ENCODE peak calls at places on chromosomes 1 and 21, in six cellular contexts. T, K, Q, L, C and W are unnamed samples.

GRCh38 chr1:119298687-119299086 is 69.9 kb upstream of the HAO2 start:
- DNase-seq in T (no peak), K (no peak), Q (no peak), L (no peak), C (no peak), W (no peak)

GRCh38 chr1:173009597-173009996 is 41.1 kb downstream of the TNFSF18 start:
- DNase-seq in T (no peak), K (no peak), Q (no peak), L (no peak), C (no peak), W (no peak)

GRCh38 chr1:184882649-184883303 is 91.5 kb downstream of the NIBAN1 start:
- DNase-seq in T (no peak), K (peak), Q (peak), L (no peak), C (no peak), W (no peak)

GRCh38 chr1:236895665-236896387 is 100.7 kb downstream of the MTR start:
- DNase-seq in T (no peak), K (no peak), Q (no peak), L (no peak), C (no peak), W (no peak)

GRCh38 chr1:207866471-207867135 is 44.3 kb downstream of the CD34 start:
- DNase-seq in T (no peak), K (peak), Q (peak), L (peak), C (peak), W (no peak)

GRCh38 chr1:86906419-86906818 is 7.5 kb downstream of the SELENOF start:
- DNase-seq in T (no peak), K (no peak), Q (no peak), L (no peak), C (no peak), W (no peak)

GRCh38 chr1:70504176-70504820 is 93.2 kb downstream of the CTH start:
- DNase-seq in T (peak), K (no peak), Q (no peak), L (no peak), C (no peak), W (no peak)

GRCh38 chr1:15833069-15833679 is 14.3 kb upstream of the SPEN start:
- DNase-seq in T (no peak), K (no peak), Q (peak), L (peak), C (no peak), W (no peak)

GRCh38 chr21:38897532-38898421 is 92.0 kb downstream of the ETS2 start:
- DNase-seq in T (no peak), K (no peak), Q (no peak), L (no peak), C (no peak), W (no peak)

GRCh38 chr1:119209943-119210342 is 69.5 kb upstream of the WARS2 start:
- DNase-seq in T (no peak), K (no peak), Q (no peak), L (no peak), C (no peak), W (no peak)

GRCh38 chr1:22057861-22058260 is 5.4 kb downstream of the CDC42 start:
- DNase-seq in T (no peak), K (no peak), Q (no peak), L (no peak), C (no peak), W (no peak)

GRCh38 chr1:10538608-10539355 is 64.0 kb downstream of the PEX14 start:
- DNase-seq in T (no peak), K (no peak), Q (no peak), L (no peak), C (no peak), W (no peak)

GRCh38 chr1:243393093-243393492 is 137.3 kb downstream of the SDCCAG8 start:
- DNase-seq in T (no peak), K (no peak), Q (no peak), L (no peak), C (no peak), W (no peak)

GRCh38 chr1:197284325-197284724 is 16.3 kb downstream of the CRB1 start:
- DNase-seq in T (no peak), K (no peak), Q (no peak), L (no peak), C (no peak), W (no peak)

GRCh38 chr1:39398278-39399010 is 93.0 kb upstream of the BMP8A start:
- DNase-seq in T (peak), K (peak), Q (peak), L (peak), C (peak), W (peak)
- TF ChIP-seq CTCF in T (no peak), K (no peak), Q (peak), L (no peak), C (no peak), W (no peak)

GRCh38 chr1:28172690-28173150 is 3.8 kb downstream of the PTAFR start:
- DNase-seq in T (peak), K (no peak), Q (no peak), L (peak), C (no peak), W (no peak)

GRCh38 chr1:28173151-28173979 is 3.1 kb downstream of the PTAFR start:
- DNase-seq in T (peak), K (no peak), Q (no peak), L (peak), C (no peak), W (no peak)

GRCh38 chr1:28171246-28171645 is 5.2 kb downstream of the PTAFR start:
- DNase-seq in T (no peak), K (no peak), Q (no peak), L (no peak), C (no peak), W (no peak)

GRCh38 chr1:28176492-28177470 is at the start of gene PTAFR:
- DNase-seq in T (peak), K (no peak), Q (no peak), L (peak), C (no peak), W (no peak)

DNA sequence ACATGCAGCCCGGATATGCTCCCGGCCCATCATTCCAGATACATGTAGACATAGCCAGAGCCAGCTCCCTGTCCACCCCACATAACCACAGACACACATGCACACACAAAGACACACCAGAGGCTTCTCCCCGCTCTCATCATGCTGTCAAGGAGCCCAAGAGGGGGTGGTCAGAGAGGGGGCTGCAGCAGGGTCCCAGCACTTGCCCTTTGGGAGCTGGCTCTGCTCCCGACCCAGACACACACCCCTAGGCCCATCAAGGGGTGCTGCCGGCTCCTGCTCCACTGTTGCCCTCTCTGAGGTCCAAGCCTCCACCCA is 2.6 kb downstream of the PTAFR start:
- DNase-seq in T (peak), K (no peak), Q (no peak), L (no peak), C (no peak), W (no peak)
- H3K4me3 ChIP-seq in T (peak), K (no peak), Q (no peak), L (peak), C (no peak), W (no peak)

GRCh38 chr21:42892931-42893660 is at the start of gene NDUFV3:
- DNase-seq in T (peak), K (peak), Q (peak), L (peak), C (peak), W (peak)
- TF ChIP-seq CTCF in T (no peak), K (no peak), Q (no peak), L (no peak), C (peak), W (no peak)

DNA sequence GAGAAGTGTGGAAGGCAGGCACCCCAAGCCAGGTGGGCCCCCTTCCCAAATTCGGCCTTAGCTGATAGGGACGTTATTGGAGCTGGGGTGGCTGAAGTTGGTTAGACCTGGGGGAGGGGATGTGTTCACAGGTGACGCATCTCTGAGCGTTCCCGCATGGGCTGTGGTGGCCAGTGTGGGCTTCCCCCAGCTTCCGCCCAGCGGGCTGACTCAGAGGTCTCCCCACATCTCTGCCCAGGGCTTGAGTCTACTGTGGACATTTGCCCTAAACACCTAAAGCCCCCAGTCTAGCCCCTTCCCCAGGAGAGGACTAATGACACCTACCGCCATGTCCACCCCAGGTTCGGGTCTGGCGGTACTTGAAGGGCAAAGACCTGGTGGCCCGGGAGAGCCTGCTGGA is 1.9 kb downstream of the AGRN start:
- DNase-seq in T (no peak), K (no peak), Q (no peak), L (no peak), C (no peak), W (no peak)
- H3K4me3 ChIP-seq in T (no peak), K (no peak), Q (no peak), L (no peak), C (no peak), W (peak)

GRCh38 chr21:14303731-14304488 is 79.0 kb downstream of the HSPA13 start:
- DNase-seq in T (no peak), K (no peak), Q (no peak), L (no peak), C (no peak), W (no peak)

GRCh38 chr21:14308234-14308633 is 74.7 kb downstream of the HSPA13 start:
- DNase-seq in T (no peak), K (no peak), Q (no peak), L (no peak), C (no peak), W (no peak)

DNA sequence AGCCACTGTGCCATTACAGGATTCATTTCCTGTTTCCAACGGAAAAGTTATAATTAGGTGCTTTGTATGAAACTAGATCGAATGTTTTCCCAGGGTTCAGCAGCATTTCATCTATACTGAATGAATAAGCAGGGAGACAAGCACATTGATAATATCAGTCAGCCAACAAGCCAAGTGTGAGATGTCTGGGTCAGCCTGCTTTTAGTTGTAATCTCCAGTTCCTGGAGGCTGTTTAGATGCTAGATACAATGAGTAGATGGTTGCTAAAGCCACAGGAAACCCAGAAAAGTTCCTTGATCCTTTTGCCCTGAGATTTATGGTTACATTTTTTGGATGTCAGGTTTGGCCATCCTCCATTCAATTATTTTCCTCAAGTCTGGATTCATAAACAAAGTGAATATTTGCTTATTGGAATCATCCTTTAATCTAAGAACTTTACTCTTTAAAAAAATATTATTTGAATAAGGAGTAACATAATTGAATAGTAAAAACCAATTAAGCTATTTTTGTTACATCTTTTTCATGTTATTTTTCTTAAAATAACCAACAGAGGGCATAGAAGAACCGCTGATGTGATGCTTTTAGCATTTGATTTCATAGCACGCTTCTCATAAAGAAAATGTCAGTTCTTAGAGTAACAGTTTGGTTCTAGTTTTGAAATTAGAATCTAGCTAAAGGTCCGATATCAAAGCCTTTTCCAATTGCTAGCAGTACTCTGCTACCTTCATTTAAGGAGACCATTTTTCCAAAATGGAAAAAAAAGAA is 76.6 kb downstream of the HSPA13 start:
- DNase-seq in T (no peak), K (no peak), Q (no peak), L (no peak), C (no peak), W (no peak)
- TF ChIP-seq CTCF in T (no peak), K (no peak), Q (no peak), L (peak), C (no peak), W (no peak)

GRCh38 chr1:31701137-31701736 is 2.6 kb downstream of the COL16A1 start:
- DNase-seq in T (no peak), K (peak), Q (peak), L (peak), C (peak), W (peak)
- H3K4me3 ChIP-seq in T (no peak), K (peak), Q (peak), L (no peak), C (no peak), W (peak)